ENCODE peak calls at places on chromosomes 11 and 22, in seven cellular contexts. S is astrocyte; F is nucleus accumbens; J is lower lobe of right lung; G is epithelial cell of esophagus; H is activated T-helper 1 cell treated with anti-CD3 and anti-CD28 coated beads, Interleukin-12 subunit alpha, Interleukin-12 subunit beta, Interleukin-2, Interleukin-4 antibody, amounts not matched to agents 30 ng/mL and 10 ng/mL and 1 ng/mL, durations not matched to agents 14 hours and 24 hours and 36 hours; U is NCI-H748 treated with DMSO at 0.1 percent for 48 hours. P is an unnamed sample.

GRCh38 chr22:27242917-27243589 is 558.5 kb downstream of the MN1 start:
- DNase-seq in S (no peak), F (no peak), J (no peak), G (peak), H (no peak), U (no peak), P (no peak)

GRCh38 chr11:44031549-44031948 is 16.2 kb upstream of the ACCSL start:
- DNase-seq in S (no peak), F (no peak), J (no peak), G (no peak), H (no peak), U (no peak), P (no peak)

GRCh38 chr11:100671471-100671870 is 15.6 kb upstream of the ARHGAP42 start:
- DNase-seq in S (peak), F (no peak), J (no peak), G (no peak), H (no peak), U (no peak), P (no peak)

GRCh38 chr11:108654994-108655631 is 9.8 kb upstream of the DDX10 start:
- DNase-seq in S (peak), F (no peak), J (no peak), G (peak), H (no peak), U (peak), P (no peak)

GRCh38 chr11:6672006-6672405 is 11.1 kb downstream of the MRPL17 start:
- DNase-seq in S (no peak), F (no peak), J (no peak), G (no peak), H (no peak), U (no peak), P (no peak)

GRCh38 chr11:75896843-75897419 is 81.9 kb downstream of the UVRAG start:
- DNase-seq in S (peak), F (no peak), J (no peak), G (peak), H (no peak), U (peak), P (no peak)

GRCh38 chr11:88411265-88411664 is 73.7 kb upstream of the CTSC start:
- DNase-seq in S (peak), F (no peak), J (no peak), G (peak), H (no peak), U (no peak), P (no peak)

GRCh38 chr11:104625246-104625645 is 273.0 kb downstream of the CASP12 start:
- DNase-seq in S (peak), F (no peak), J (no peak), G (peak), H (no peak), U (no peak), P (no peak)

GRCh38 chr11:520428-521178 is 13.6 kb upstream of the RNH1 start:
- DNase-seq in S (no peak), F (no peak), J (peak), G (no peak), H (no peak), U (no peak), P (no peak)

GRCh38 chr11:131754671-131755070 is 384.3 kb downstream of the NTM start:
- DNase-seq in S (peak), F (no peak), J (no peak), G (no peak), H (no peak), U (no peak), P (no peak)

GRCh38 chr11:44726278-44727113 is at the start of gene TSPAN18:
- DNase-seq in S (no peak), F (no peak), J (no peak), G (no peak), H (peak), U (no peak), P (no peak)

GRCh38 chr11:20584093-20584774 is 15.2 kb upstream of the SLC6A5 start:
- DNase-seq in S (no peak), F (no peak), J (no peak), G (peak), H (no peak), U (no peak), P (no peak)

GRCh38 chr11:103281301-103281700 is 172.1 kb downstream of the DYNC2H1 start:
- DNase-seq in S (no peak), F (no peak), J (no peak), G (peak), H (no peak), U (no peak), P (no peak)

GRCh38 chr11:117723625-117724024 is 73.4 kb downstream of the DSCAML1 start:
- DNase-seq in S (no peak), F (no peak), J (no peak), G (no peak), H (no peak), U (no peak), P (no peak)

GRCh38 chr11:123357990-123358827 is 71.9 kb upstream of the GRAMD1B start:
- DNase-seq in S (peak), F (no peak), J (no peak), G (peak), H (peak), U (no peak), P (no peak)

GRCh38 chr11:94519478-94520084 is 7.3 kb downstream of the C11orf97 start:
- DNase-seq in S (no peak), F (no peak), J (no peak), G (peak), H (no peak), U (peak), P (no peak)

GRCh38 chr11:8593935-8594909 is at the start of gene STK33:
- DNase-seq in S (peak), F (no peak), J (peak), G (peak), H (peak), U (peak), P (no peak)

GRCh38 chr22:36829370-36830002 is 12.7 kb upstream of the PVALB start:
- DNase-seq in S (no peak), F (no peak), J (peak), G (no peak), H (no peak), U (no peak), P (no peak)

GRCh38 chr11:2679011-2679676 is 20.6 kb downstream of the KCNQ1OT1 start:
- DNase-seq in S (no peak), F (no peak), J (no peak), G (no peak), H (no peak), U (no peak), P (no peak)

GRCh38 chr11:3123316-3123715 is 41.8 kb downstream of the OSBPL5 start:
- DNase-seq in S (peak), F (peak), J (peak), G (peak), H (no peak), U (peak), P (no peak)

GRCh38 chr11:98630736-98631135 is 390.0 kb upstream of the CNTN5 start:
- DNase-seq in S (no peak), F (no peak), J (no peak), G (no peak), H (no peak), U (peak), P (no peak)

GRCh38 chr11:11348303-11348702 is 4.7 kb downstream of the CSNK2A3 start:
- DNase-seq in S (no peak), F (no peak), J (no peak), G (no peak), H (no peak), U (no peak), P (no peak)

GRCh38 chr11:14904745-14905103 is 12.7 kb upstream of the CYP2R1 start:
- DNase-seq in S (peak), F (peak), J (peak), G (peak), H (peak), U (no peak), P (no peak)

GRCh38 chr22:35736701-35737100 is 19.0 kb downstream of the APOL5 start:
- DNase-seq in S (no peak), F (no peak), J (no peak), G (no peak), H (no peak), U (no peak), P (no peak)

P was measured in epithelial cell of proximal tubule.